ENCODE peak calls at places on chromosomes 5 and 9, in seven cellular contexts. I is anterior cingulate cortex; B is nucleus accumbens; G is NCI-H82; Q is AML-193; Z is stimulated activated CD8-positive, alpha-beta memory T cell treated with anti-CD3 and anti-CD28 coated beads, Interleukin-4, amount 100 ng/mL, for 1 hour; H is activated CD8-positive, alpha-beta memory T cell treated with anti-CD3 and anti-CD28 coated beads, Interleukin-2, amount 10 ng/mL, durations not matched to agents 7 days and 5 days. X is an unnamed sample.

GRCh38 chr5:170333161-170333909 is 35.8 kb upstream of the LCP2 start:
- DNase-seq in G (no peak), I (peak), B (no peak), Q (peak), Z (peak), H (peak), X (no peak)

GRCh38 chr9:133731876-133732321 is 6.3 kb downstream of the SARDH start:
- DNase-seq in B (no peak), Z (no peak), G (peak), Q (no peak), H (no peak), I (peak), X (no peak)

GRCh38 chr5:83387041-83387440 is 84.5 kb upstream of the VCAN start:
- DNase-seq in Q (no peak), I (no peak), B (no peak), G (no peak), H (no peak), Z (no peak), X (no peak)

GRCh38 chr5:64330728-64331231 is 165.1 kb downstream of the RNF180 start:
- DNase-seq in Z (no peak), G (no peak), Q (no peak), I (no peak), B (no peak), H (no peak), X (no peak)

GRCh38 chr5:19853616-19854240 is 134.3 kb downstream of the CDH18 start:
- DNase-seq in Q (no peak), H (no peak), Z (no peak), G (no peak), I (no peak), B (no peak), X (no peak)

GRCh38 chr5:176817864-176818377 is 7.6 kb downstream of the UNC5A start:
- DNase-seq in H (no peak), Z (no peak), G (peak), B (no peak), I (peak), Q (peak), X (no peak)

GRCh38 chr9:135482015-135482754 is 2.6 kb downstream of the PPP1R26 start:
- DNase-seq in Z (no peak), Q (no peak), B (no peak), H (no peak), G (no peak), I (no peak), X (no peak)

GRCh38 chr5:6659941-6660684 is 26.9 kb downstream of the SRD5A1 start:
- DNase-seq in B (no peak), G (no peak), H (no peak), I (no peak), Q (no peak), Z (no peak), X (no peak)

GRCh38 chr9:96344458-96345180 is 38.9 kb downstream of the SLC35D2 start:
- DNase-seq in Q (no peak), B (peak), I (no peak), Z (no peak), G (peak), H (no peak), X (peak)

GRCh38 chr9:33393581-33393980 is 8.8 kb downstream of the AQP7 start:
- DNase-seq in B (no peak), G (no peak), H (no peak), Q (no peak), I (no peak), Z (no peak), X (no peak)

GRCh38 chr9:122936464-122936863 is 4.4 kb upstream of the RABGAP1 start:
- DNase-seq in H (no peak), Z (no peak), B (no peak), G (no peak), Q (no peak), I (no peak), X (no peak)

GRCh38 chr5:3331819-3332218 is 263.8 kb upstream of the IRX1 start:
- DNase-seq in Z (no peak), B (no peak), H (no peak), G (no peak), Q (no peak), I (no peak), X (no peak)

GRCh38 chr5:61842840-61843239 is 463.2 kb upstream of the KIF2A start:
- DNase-seq in G (no peak), Q (no peak), H (no peak), I (no peak), Z (no peak), B (no peak), X (no peak)

GRCh38 chr5:128290152-128290858 is 206.7 kb downstream of the SLC12A2 start:
- DNase-seq in I (no peak), Q (no peak), Z (no peak), G (no peak), H (no peak), B (no peak), X (no peak)

GRCh38 chr5:9604416-9604815 is 25.7 kb downstream of the TAS2R1 start:
- DNase-seq in G (no peak), B (no peak), I (no peak), Z (no peak), Q (no peak), H (no peak), X (no peak)

GRCh38 chr5:52894451-52894850 is 94.7 kb upstream of the ITGA2 start:
- DNase-seq in I (no peak), B (no peak), G (no peak), H (no peak), Q (no peak), Z (no peak), X (no peak)

GRCh38 chr9:89655990-89656657 is 51.3 kb downstream of the GADD45G start:
- DNase-seq in Z (no peak), H (peak), G (no peak), B (no peak), I (no peak), Q (no peak), X (no peak)

GRCh38 chr9:119884411-119884810 is 515.2 kb upstream of the BRINP1 start:
- DNase-seq in H (no peak), Q (no peak), I (no peak), Z (no peak), B (no peak), G (no peak), X (no peak)

GRCh38 chr5:153827407-153827806 is 211.3 kb downstream of the FAM114A2 start:
- DNase-seq in I (no peak), B (peak), G (peak), Z (no peak), H (no peak), Q (no peak), X (no peak)